ENCODE peak calls at places on chromosomes 11 and 22, in five cellular contexts. C is body of pancreas, U is stomach, I is hepatocyte, K is mammary epithelial cell. B is an unnamed sample. For H3K36me3, the result is how much of the 10 kb centered on the place peaks cover.

GRCh38 chr11:57771365-57771764 is 9.8 kb downstream of the CTNND1 start:
- DNase-seq in C (no peak), U (no peak), I (no peak), K (no peak), B (no peak)

GRCh38 chr11:120675171-120675570 is 163.6 kb downstream of the GRIK4 start:
- DNase-seq in C (no peak), U (no peak), I (peak), K (no peak), B (no peak)

GRCh38 chr22:22710719-22711531 is 66.5 kb downstream of the GGTLC2 start:
- DNase-seq in C (peak), U (peak), I (peak), K (no peak), B (no peak)

GRCh38 chr11:64655901-64656601 is 65.0 kb downstream of the SLC22A12 start:
- DNase-seq in C (no peak), U (no peak), I (no peak), K (peak), B (peak)

GRCh38 chr22:42336527-42337227 is 66.2 kb upstream of the TCF20 start:
- DNase-seq in C (no peak), U (no peak), I (no peak), K (no peak), B (no peak)

GRCh38 chr11:103368151-103368550 is 258.9 kb downstream of the DYNC2H1 start:
- DNase-seq in C (no peak), U (no peak), I (no peak), K (no peak), B (no peak)

GRCh38 chr11:114482114-114482513 is 42.8 kb downstream of the REXO2 start:
- DNase-seq in C (no peak), U (no peak), I (no peak), K (no peak), B (no peak)

GRCh38 chr11:99371257-99371656 is 350.5 kb downstream of the CNTN5 start:
- DNase-seq in C (no peak), U (no peak), I (no peak), K (no peak), B (peak)

GRCh38 chr11:35893796-35894475 is 49.9 kb upstream of the LDLRAD3 start:
- DNase-seq in C (peak), U (no peak), I (peak), K (peak), B (peak)

GRCh38 chr22:49349841-49350381 is 477.8 kb downstream of the BRD1 start:
- DNase-seq in C (no peak), U (no peak), I (no peak), K (no peak), B (no peak)

GRCh38 chr22:50048066-50048765 is 9.9 kb downstream of the TTLL8 start:
- DNase-seq in C (no peak), U (no peak), I (no peak), K (no peak), B (no peak)

GRCh38 chr11:119263352-119263940 is 53.5 kb downstream of the MCAM start:
- DNase-seq in C (no peak), U (no peak), I (no peak), K (no peak), B (no peak)

GRCh38 chr11:102177126-102177525 is 66.9 kb downstream of the YAP1 start:
- DNase-seq in C (no peak), U (no peak), I (no peak), K (no peak), B (peak)

GRCh38 chr11:132962026-132962425 is 570.3 kb downstream of the OPCML start:
- DNase-seq in C (no peak), U (no peak), I (peak), K (peak), B (no peak)

GRCh38 chr11:45537617-45538016 is 127.8 kb downstream of the CHST1 start:
- DNase-seq in C (no peak), U (no peak), I (no peak), K (no peak), B (peak)

GRCh38 chr11:47469411-47470179 is 20.7 kb upstream of the RAPSN start:
- DNase-seq in C (no peak), U (no peak), I (no peak), K (no peak), B (no peak)

GRCh38 chr11:11500744-11501487 is 120.9 kb downstream of the GALNT18 start:
- DNase-seq in C (no peak), U (no peak), I (no peak), K (no peak), B (no peak)

GRCh38 chr11:5083602-5084001 is 14.2 kb downstream of the OR52E1 start:
- DNase-seq in C (no peak), U (no peak), I (no peak), K (no peak), B (no peak)

GRCh38 chr11:95764267-95764898 is 25.2 kb downstream of the FAM76B start:
- DNase-seq in C (no peak), U (no peak), I (peak), K (peak), B (peak)

GRCh38 chr11:71548716-71549151 is 514 bp downstream of the KRTAP5-9 start:
- DNase-seq in C (no peak), U (no peak), I (no peak), K (no peak), B (no peak)

GRCh38 chr11:62830904-62831519 is 839 bp downstream of the STX5 start:
- DNase-seq in C (no peak), U (no peak), I (no peak), K (no peak), B (no peak)

GRCh38 chr22:38455530-38456271 is 702 bp upstream of the KCNJ4 start:
- DNase-seq in C (peak), U (no peak), I (peak), K (no peak), B (no peak)

GRCh38 chr11:127059286-127060200 is 59.0 kb upstream of the KIRREL3 start:
- DNase-seq in C (no peak), U (no peak), I (no peak), K (no peak), B (no peak)

GRCh38 chr11:64854534-64855502 is 10.4 kb upstream of the CDC42BPG start:
- DNase-seq in C (peak), U (peak), I (peak), K (peak), B (peak)

GRCh38 chr22:45284705-45285305 is at the start of gene UPK3A:
- DNase-seq in C (peak), U (peak), I (peak), K (peak), B (no peak)

GRCh38 chr11:61007383-61007970 is 36.0 kb downstream of the CD6 start:
- DNase-seq in C (peak), U (no peak), I (peak), K (no peak), B (no peak)

GRCh38 chr11:114304065-114304464 is 7.9 kb downstream of the NNMT start:
- DNase-seq in C (no peak), U (no peak), I (peak), K (no peak), B (no peak)

GRCh38 chr11:34243620-34244493 is 114.0 kb downstream of the ABTB2 start:
- DNase-seq in C (peak), U (peak), I (peak), K (peak), B (peak)

GRCh38 chr11:68890490-68891231 is 13.0 kb downstream of the MRPL21 start:
- DNase-seq in C (peak), U (peak), I (peak), K (no peak), B (no peak)

GRCh38 chr22:45608763-45609180 is 62.9 kb upstream of the ATXN10 start:
- DNase-seq in C (no peak), U (no peak), I (no peak), K (peak), B (peak)

GRCh38 chr22:20782601-20783299 is 8.8 kb downstream of the SERPIND1 start:
- DNase-seq in C (no peak), U (no peak), I (no peak), K (no peak), B (peak)

GRCh38 chr11:76030286-76030685 is 176.0 kb downstream of the WNT11 start:
- DNase-seq in C (no peak), U (no peak), I (no peak), K (peak), B (peak)

GRCh38 chr11:108237058-108237481 is 14.2 kb downstream of the ATM start:
- DNase-seq in C (no peak), U (no peak), I (no peak), K (no peak), B (no peak)

GRCh38 chr11:134074346-134074745 is 5.5 kb downstream of the JAM3 start:
- DNase-seq in C (no peak), U (no peak), I (no peak), K (no peak), B (no peak)

GRCh38 chr22:17235861-17236260 is 16.6 kb upstream of the ADA2 start:
- DNase-seq in C (no peak), U (no peak), I (no peak), K (no peak), B (no peak)

GRCh38 chr11:91795139-91795887 is 429.3 kb upstream of the FAT3 start:
- DNase-seq in C (no peak), U (no peak), I (no peak), K (no peak), B (no peak)

GRCh38 chr11:91794146-91794545 is 430.5 kb upstream of the FAT3 start:
- DNase-seq in C (no peak), U (no peak), I (no peak), K (no peak), B (no peak)

GRCh38 chr11:91798240-91798639 is 426.4 kb upstream of the FAT3 start:
- DNase-seq in C (no peak), U (no peak), I (no peak), K (no peak), B (no peak)

GRCh38 chr11:91800208-91800914 is 424.3 kb upstream of the FAT3 start:
- DNase-seq in C (no peak), U (no peak), I (no peak), K (no peak), B (no peak)

GRCh38 chr11:91796999-91797398 is 427.6 kb upstream of the FAT3 start:
- DNase-seq in C (no peak), U (no peak), I (no peak), K (no peak), B (peak)
- H3K4me3 ChIP-seq in C (no peak), U (no peak), I (no peak), K (no peak), B (no peak)

GRCh38 chr22:37355174-37355573 is 72.1 kb downstream of the ELFN2 start:
- DNase-seq in C (no peak), U (no peak), I (no peak), K (no peak), B (no peak)

GRCh38 chr22:37356922-37357321 is 70.4 kb downstream of the ELFN2 start:
- DNase-seq in C (no peak), U (no peak), I (no peak), K (no peak), B (no peak)

GRCh38 chr22:37358917-37359316 is 68.4 kb downstream of the ELFN2 start:
- DNase-seq in C (no peak), U (no peak), I (no peak), K (no peak), B (peak)

GRCh38 chr22:37357471-37357870 is 69.8 kb downstream of the ELFN2 start:
- DNase-seq in C (no peak), U (no peak), I (no peak), K (no peak), B (no peak)

GRCh38 chr22:37358386-37358785 is 68.9 kb downstream of the ELFN2 start:
- DNase-seq in C (no peak), U (no peak), I (no peak), K (no peak), B (no peak)
- TF ChIP-seq CTCF in C (no peak), U (no peak), I (no peak), K (no peak), B (no peak)

GRCh38 chr11:85961930-85962363 is 106.8 kb downstream of the CCDC83 start:
- DNase-seq in C (no peak), U (no peak), I (no peak), K (peak), B (peak)
- H3K36me3 ChIP-seq in C (under half), U (under half), I (under half), K (under half), B (under half)

DNA sequence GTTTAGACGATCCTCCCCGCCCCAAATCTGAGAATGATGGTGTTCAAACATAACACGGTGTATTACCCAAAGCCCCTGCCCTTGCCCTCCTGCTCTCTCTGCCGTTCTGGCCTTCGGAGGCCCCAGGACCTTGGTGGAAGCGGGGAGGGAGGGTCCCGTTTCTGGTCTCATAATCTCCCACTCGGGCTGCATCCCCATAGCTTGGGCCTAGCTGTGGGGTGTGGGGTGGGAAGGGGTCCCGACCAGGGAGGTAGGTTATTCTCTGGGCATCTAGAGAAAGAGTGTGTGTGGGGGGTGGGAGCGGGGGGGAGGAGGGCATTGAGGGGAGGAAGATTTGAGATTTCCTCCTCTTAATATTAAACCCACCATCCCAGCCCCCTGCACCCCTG is 2.3 kb downstream of the PKNOX2 start:
- DNase-seq in C (no peak), U (no peak), I (no peak), K (no peak), B (no peak)
- H3K4me3 ChIP-seq in C (peak), U (peak), I (peak), K (no peak), B (no peak)